ENCODE peak calls at places on chromosomes 1 and 21, in six cellular contexts. One of them, this sample, is unnamed.

GRCh38 chr1:32900956-32901822 is at the start of gene TMEM54:
- DNase-seq in cardiac muscle cell: no peak
- DNase-seq in aorta: peak; percentile 73
- DNase-seq in A549: no peak
- DNase-seq in trophoblast cell: peak; percentile 66
- DNase-seq in stomach: peak; percentile 86
- DNase-seq in this sample: peak; percentile 81

GRCh38 chr1:65420590-65421340 is at the start of the genes LEPR and LEPROT:
- DNase-seq in A549: no peak
- DNase-seq in aorta: no peak
- DNase-seq in stomach: no peak
- DNase-seq in trophoblast cell: peak; percentile 20
- DNase-seq in cardiac muscle cell: no peak
- DNase-seq in this sample: no peak

GRCh38 chr1:23196627-23197328 is 20.5 kb downstream of the HTR1D start:
- DNase-seq in stomach: no peak
- DNase-seq in cardiac muscle cell: peak; percentile 96
- DNase-seq in A549: peak; percentile 96
- DNase-seq in trophoblast cell: peak; percentile 92
- DNase-seq in aorta: no peak
- DNase-seq in this sample: no peak

GRCh38 chr1:204991342-204991844 is 51.6 kb upstream of the CNTN2 start:
- DNase-seq in trophoblast cell: no peak
- DNase-seq in cardiac muscle cell: no peak
- DNase-seq in A549: no peak
- DNase-seq in aorta: no peak
- DNase-seq in stomach: no peak
- DNase-seq in this sample: no peak

GRCh38 chr1:191969287-191969686 is 189.0 kb upstream of the RGS18 start:
- DNase-seq in aorta: no peak
- DNase-seq in trophoblast cell: no peak
- DNase-seq in cardiac muscle cell: no peak
- DNase-seq in A549: no peak
- DNase-seq in stomach: no peak
- DNase-seq in this sample: no peak

GRCh38 chr1:189983156-189983555 is 494.5 kb downstream of the BRINP3 start:
- DNase-seq in stomach: no peak
- DNase-seq in aorta: no peak
- DNase-seq in trophoblast cell: no peak
- DNase-seq in cardiac muscle cell: no peak
- DNase-seq in A549: no peak
- DNase-seq in this sample: no peak

GRCh38 chr1:64215576-64215975 is 12.2 kb downstream of the UBE2U start:
- DNase-seq in A549: no peak
- DNase-seq in trophoblast cell: no peak
- DNase-seq in cardiac muscle cell: no peak
- DNase-seq in aorta: no peak
- DNase-seq in stomach: no peak
- DNase-seq in this sample: no peak

GRCh38 chr1:184791199-184791935 is 36.7 kb upstream of the EDEM3 start:
- DNase-seq in trophoblast cell: no peak
- DNase-seq in cardiac muscle cell: peak; percentile 23
- DNase-seq in A549: no peak
- DNase-seq in stomach: no peak
- DNase-seq in aorta: no peak
- DNase-seq in this sample: no peak

GRCh38 chr21:42734323-42734971 is 81.0 kb downstream of the PDE9A start:
- DNase-seq in stomach: no peak
- DNase-seq in A549: peak; percentile 66
- DNase-seq in trophoblast cell: no peak
- DNase-seq in aorta: no peak
- DNase-seq in cardiac muscle cell: no peak
- DNase-seq in this sample: no peak

GRCh38 chr1:172658871-172659453 is at the start of gene FASLG:
- DNase-seq in stomach: no peak
- DNase-seq in A549: no peak
- DNase-seq in aorta: no peak
- DNase-seq in trophoblast cell: no peak
- DNase-seq in cardiac muscle cell: no peak
- DNase-seq in this sample: no peak
- H3K27ac ChIP-seq in stomach: peak within 1 kb of the TSS; percentile 25
- H3K27ac ChIP-seq in A549: no peak within 1 kb of the TSS
- H3K27ac ChIP-seq in aorta: no peak within 1 kb of the TSS
- H3K27ac ChIP-seq in trophoblast cell: no peak within 1 kb of the TSS
- H3K27ac ChIP-seq in cardiac muscle cell: no peak within 1 kb of the TSS
- H3K27ac ChIP-seq in this sample: no peak within 1 kb of the TSS

GRCh38 chr1:200411406-200412257 is 1.8 kb upstream of the ZNF281 start:
- DNase-seq in aorta: no peak
- DNase-seq in trophoblast cell: no peak
- DNase-seq in cardiac muscle cell: no peak
- DNase-seq in stomach: no peak
- DNase-seq in A549: no peak
- DNase-seq in this sample: no peak

GRCh38 chr1:200409761-200410565 is at the start of gene ZNF281:
- DNase-seq in A549: peak; percentile 92
- DNase-seq in cardiac muscle cell: peak; percentile 95
- DNase-seq in trophoblast cell: peak; percentile 95
- DNase-seq in aorta: peak; percentile 97
- DNase-seq in stomach: peak; percentile 96
- DNase-seq in this sample: peak; percentile 96

GRCh38 chr1:200409203-200409760 is 554 bp downstream of the ZNF281 start:
- DNase-seq in aorta: peak; percentile 62
- DNase-seq in trophoblast cell: no peak
- DNase-seq in cardiac muscle cell: peak; percentile 42
- DNase-seq in A549: no peak
- DNase-seq in stomach: peak; percentile 36
- DNase-seq in this sample: peak; percentile 38

GRCh38 chr1:200414657-200415056 is 4.8 kb upstream of the ZNF281 start:
- DNase-seq in trophoblast cell: no peak
- DNase-seq in cardiac muscle cell: no peak
- DNase-seq in A549: no peak
- DNase-seq in stomach: no peak
- DNase-seq in aorta: no peak
- DNase-seq in this sample: no peak

DNA sequence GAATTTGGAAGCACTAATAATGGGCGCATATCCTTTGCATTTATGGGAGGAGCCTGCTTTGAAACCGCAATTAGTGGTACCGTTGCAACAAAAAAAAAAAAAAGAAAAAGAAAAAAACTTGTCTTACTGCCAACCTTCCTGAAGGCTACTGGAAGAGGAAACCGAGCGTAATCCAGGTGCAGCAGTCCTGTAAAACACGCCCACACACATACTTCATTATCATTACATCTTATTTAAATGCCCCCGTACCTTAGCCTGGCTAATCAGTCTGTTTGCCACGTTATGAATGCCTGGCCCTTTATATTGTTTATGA is 686 bp upstream of the ZNF281 start:
- DNase-seq in aorta: no peak
- DNase-seq in trophoblast cell: peak; percentile 26
- DNase-seq in cardiac muscle cell: no peak
- DNase-seq in A549: no peak
- DNase-seq in stomach: no peak
- DNase-seq in this sample: peak; percentile 49
- H3K4me1 ChIP-seq in aorta: peaks cover 3% of the 10 kb centered on the region
- H3K4me1 ChIP-seq in trophoblast cell: peaks cover 6% of the 10 kb centered on the region
- H3K4me1 ChIP-seq in cardiac muscle cell: peaks cover 41% of the 10 kb centered on the region
- H3K4me1 ChIP-seq in A549: peaks cover 80% of the 10 kb centered on the region
- H3K4me1 ChIP-seq in stomach: peaks cover 12% of the 10 kb centered on the region
- H3K4me1 ChIP-seq in this sample: peaks cover 3% of the 10 kb centered on the region

GRCh38 chr1:226981386-226981817 is 41.3 kb downstream of the COQ8A start:
- DNase-seq in A549: no peak
- DNase-seq in aorta: no peak
- DNase-seq in trophoblast cell: no peak
- DNase-seq in cardiac muscle cell: no peak
- DNase-seq in stomach: no peak
- DNase-seq in this sample: no peak

GRCh38 chr1:226979115-226979516 is 39.0 kb downstream of the COQ8A start:
- DNase-seq in cardiac muscle cell: no peak
- DNase-seq in A549: no peak
- DNase-seq in trophoblast cell: no peak
- DNase-seq in aorta: no peak
- DNase-seq in stomach: no peak
- DNase-seq in this sample: no peak

GRCh38 chr1:226979517-226980121 is 39.5 kb downstream of the COQ8A start:
- DNase-seq in A549: no peak
- DNase-seq in stomach: no peak
- DNase-seq in cardiac muscle cell: no peak
- DNase-seq in trophoblast cell: no peak
- DNase-seq in aorta: no peak
- DNase-seq in this sample: no peak

GRCh38 chr1:226980565-226981385 is 40.7 kb downstream of the COQ8A start:
- DNase-seq in trophoblast cell: no peak
- DNase-seq in aorta: no peak
- DNase-seq in A549: no peak
- DNase-seq in stomach: peak; percentile 71
- DNase-seq in cardiac muscle cell: no peak
- DNase-seq in this sample: no peak

DNA sequence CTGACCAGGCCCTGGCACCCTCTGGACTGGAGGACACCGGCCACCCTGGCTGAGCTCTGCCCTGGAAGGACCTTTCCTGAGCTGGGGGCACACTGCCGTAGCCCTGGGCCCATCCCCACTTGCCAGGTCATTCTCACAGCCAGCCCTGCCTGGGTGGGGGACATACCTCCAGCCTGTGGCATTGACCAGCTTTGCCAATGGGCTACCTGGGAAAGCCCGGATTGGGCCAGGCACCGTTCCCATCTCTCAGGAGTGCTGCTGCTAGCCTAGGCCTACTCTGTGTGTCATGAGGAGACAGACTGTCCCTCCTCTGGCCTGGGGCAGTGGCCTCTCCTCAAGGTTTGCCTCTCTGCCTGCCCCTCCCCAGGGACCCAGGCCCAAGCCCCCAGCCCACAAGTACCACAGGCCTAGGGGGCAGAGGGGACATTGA is 40.0 kb downstream of the COQ8A start:
- DNase-seq in cardiac muscle cell: no peak
- DNase-seq in A549: no peak
- DNase-seq in aorta: no peak
- DNase-seq in trophoblast cell: no peak
- DNase-seq in stomach: no peak
- DNase-seq in this sample: no peak
- H3K27ac ChIP-seq in cardiac muscle cell: peak overlapping the region; percentile 93
- H3K27ac ChIP-seq in A549: no peak overlapping the region
- H3K27ac ChIP-seq in aorta: no peak overlapping the region
- H3K27ac ChIP-seq in trophoblast cell: no peak overlapping the region
- H3K27ac ChIP-seq in stomach: peak overlapping the region; percentile 3
- H3K27ac ChIP-seq in this sample: no peak overlapping the region

DNA sequence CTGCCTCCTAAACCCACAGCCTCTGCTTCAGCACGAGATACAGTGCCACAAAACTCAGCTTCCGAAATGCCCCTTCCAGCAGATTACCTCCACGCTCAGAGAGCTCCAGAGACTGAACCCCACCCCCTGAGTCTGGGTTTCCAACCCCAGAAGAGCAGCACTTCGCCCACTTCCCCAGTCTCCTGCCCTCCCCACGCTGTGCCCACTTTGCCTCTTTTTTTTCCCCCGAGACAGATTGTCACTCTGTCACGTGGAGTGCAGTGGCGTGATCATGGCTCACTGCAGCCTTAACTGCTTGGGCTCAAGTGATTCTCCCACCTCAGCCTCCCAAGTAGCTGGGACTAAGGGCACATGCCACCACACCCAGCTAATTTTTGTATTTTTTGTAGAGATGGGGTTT is 10.1 kb downstream of the ICMT start:
- DNase-seq in trophoblast cell: no peak
- DNase-seq in aorta: no peak
- DNase-seq in stomach: no peak
- DNase-seq in A549: no peak
- DNase-seq in cardiac muscle cell: no peak
- DNase-seq in this sample: no peak
- H3K4me1 ChIP-seq in trophoblast cell: no peaks in the 10 kb centered on the region
- H3K4me1 ChIP-seq in aorta: no peaks in the 10 kb centered on the region
- H3K4me1 ChIP-seq in stomach: no peaks in the 10 kb centered on the region
- H3K4me1 ChIP-seq in A549: peaks cover 8% of the 10 kb centered on the region
- H3K4me1 ChIP-seq in cardiac muscle cell: peaks cover 7% of the 10 kb centered on the region
- H3K4me1 ChIP-seq in this sample: no peaks in the 10 kb centered on the region

GRCh38 chr1:4805987-4806386 is 151.6 kb downstream of the AJAP1 start:
- DNase-seq in trophoblast cell: peak; percentile 2
- DNase-seq in aorta: no peak
- DNase-seq in stomach: no peak
- DNase-seq in cardiac muscle cell: no peak
- DNase-seq in A549: no peak
- DNase-seq in this sample: no peak
- H3K27ac ChIP-seq in trophoblast cell: no peak overlapping the region
- H3K27ac ChIP-seq in aorta: no peak overlapping the region
- H3K27ac ChIP-seq in stomach: no peak overlapping the region
- H3K27ac ChIP-seq in cardiac muscle cell: no peak overlapping the region
- H3K27ac ChIP-seq in A549: no peak overlapping the region
- H3K27ac ChIP-seq in this sample: no peak overlapping the region

DNA sequence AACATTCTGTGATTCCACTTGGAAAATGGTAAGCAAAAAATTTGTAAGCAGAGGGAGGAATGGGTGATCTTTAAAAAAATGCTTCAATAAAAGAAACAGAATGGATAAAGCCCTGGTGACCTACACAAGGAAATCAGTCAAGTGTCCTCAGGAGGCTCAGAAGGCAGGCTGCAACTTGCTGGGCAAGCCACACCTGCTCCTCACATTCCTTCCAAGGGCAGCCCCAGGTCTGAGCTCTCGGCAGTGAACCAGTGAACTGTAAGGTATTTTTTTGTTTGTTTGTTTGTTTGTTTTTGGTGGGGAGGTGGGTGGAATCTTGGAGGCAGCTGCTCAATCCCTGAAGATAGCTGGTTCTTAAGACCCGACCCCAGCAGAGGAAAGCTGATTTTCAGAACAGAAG is 4.4 kb downstream of the TACSTD2 start:
- DNase-seq in A549: no peak
- DNase-seq in cardiac muscle cell: no peak
- DNase-seq in stomach: peak; percentile 55
- DNase-seq in aorta: no peak
- DNase-seq in trophoblast cell: no peak
- DNase-seq in this sample: no peak
- H3K4me1 ChIP-seq in A549: no peaks in the 10 kb centered on the region
- H3K4me1 ChIP-seq in cardiac muscle cell: no peaks in the 10 kb centered on the region
- H3K4me1 ChIP-seq in stomach: peaks cover 12% of the 10 kb centered on the region
- H3K4me1 ChIP-seq in aorta: no peaks in the 10 kb centered on the region
- H3K4me1 ChIP-seq in trophoblast cell: peaks cover 9% of the 10 kb centered on the region
- H3K4me1 ChIP-seq in this sample: peaks cover 12% of the 10 kb centered on the region

GRCh38 chr1:93963585-93963984 is 54.4 kb upstream of the GCLM start:
- DNase-seq in trophoblast cell: no peak
- DNase-seq in A549: peak; percentile 83
- DNase-seq in aorta: no peak
- DNase-seq in cardiac muscle cell: peak; percentile 7
- DNase-seq in stomach: no peak
- DNase-seq in this sample: peak; percentile 47

GRCh38 chr1:93959413-93959812 is 50.2 kb upstream of the GCLM start:
- DNase-seq in cardiac muscle cell: no peak
- DNase-seq in stomach: no peak
- DNase-seq in aorta: no peak
- DNase-seq in A549: no peak
- DNase-seq in trophoblast cell: no peak
- DNase-seq in this sample: no peak

GRCh38 chr1:93960641-93961147 is 51.5 kb upstream of the GCLM start:
- DNase-seq in cardiac muscle cell: no peak
- DNase-seq in stomach: no peak
- DNase-seq in trophoblast cell: no peak
- DNase-seq in aorta: no peak
- DNase-seq in A549: no peak
- DNase-seq in this sample: peak; percentile 61

GRCh38 chr1:93964096-93964776 is 55.0 kb upstream of the GCLM start:
- DNase-seq in A549: no peak
- DNase-seq in stomach: no peak
- DNase-seq in aorta: no peak
- DNase-seq in trophoblast cell: no peak
- DNase-seq in cardiac muscle cell: no peak
- DNase-seq in this sample: no peak

GRCh38 chr1:93961443-93961842 is 52.2 kb upstream of the GCLM start:
- DNase-seq in aorta: no peak
- DNase-seq in cardiac muscle cell: no peak
- DNase-seq in stomach: no peak
- DNase-seq in A549: no peak
- DNase-seq in trophoblast cell: no peak
- DNase-seq in this sample: no peak
- H3K27ac ChIP-seq in aorta: no peak overlapping the region
- H3K27ac ChIP-seq in cardiac muscle cell: no peak overlapping the region
- H3K27ac ChIP-seq in stomach: no peak overlapping the region
- H3K27ac ChIP-seq in A549: no peak overlapping the region
- H3K27ac ChIP-seq in trophoblast cell: no peak overlapping the region
- H3K27ac ChIP-seq in this sample: no peak overlapping the region